ENCODE peak calls at places on chromosomes 12 and 14, in ten cellular contexts. N is fibroblast of lung; D is activated effector memory CD4-positive, alpha-beta T cell treated with anti-CD3 and anti-CD28 coated beads, Interleukin-2, amount 50 U/mL, for 16 hours; V is SW 1271; L is right cardiac atrium; F is upper lobe of right lung; T is AG20443; G is MCF 10A; X is activated T-helper 1 cell treated with Interleukin-2 at 50 U/mL for 16 hours; M is GM03348. H is an unnamed sample.

GRCh38 chr12:93448796-93449195 is 7.0 kb upstream of the UBE2N start:
- DNase-seq in D (peak), G (no peak), F (no peak), M (no peak), V (no peak), L (no peak), T (no peak), N (no peak), X (no peak), H (no peak)

GRCh38 chr12:124465473-124465872 is 101.9 kb downstream of the NCOR2 start:
- DNase-seq in V (no peak), L (no peak), G (no peak), X (no peak), D (no peak), M (no peak), T (no peak), F (no peak), N (no peak), H (no peak)

GRCh38 chr12:121797937-121798801 is 4.7 kb upstream of the RHOF start:
- DNase-seq in D (no peak), L (peak), X (no peak), F (peak), T (no peak), G (peak), M (no peak), V (no peak), N (peak), H (no peak)

GRCh38 chr12:47004634-47005033 is 74.8 kb upstream of the PCED1B start:
- DNase-seq in T (no peak), G (no peak), D (no peak), M (no peak), N (peak), L (peak), V (no peak), F (no peak), X (no peak), H (no peak)

GRCh38 chr12:19095869-19096480 is 33.6 kb upstream of the PLEKHA5 start:
- DNase-seq in T (peak), X (no peak), G (peak), D (no peak), V (no peak), F (no peak), N (peak), M (peak), L (no peak), H (no peak)

GRCh38 chr12:19971396-19971802 is 396.9 kb upstream of the PDE3A start:
- DNase-seq in D (no peak), F (no peak), X (no peak), V (no peak), M (no peak), T (no peak), G (no peak), L (no peak), N (peak), H (no peak)

GRCh38 chr14:89992273-89992672 is 36.5 kb downstream of the TDP1 start:
- DNase-seq in N (no peak), G (no peak), V (no peak), F (no peak), M (no peak), T (no peak), D (no peak), X (no peak), L (no peak), H (no peak)

GRCh38 chr14:81990312-81990761 is 456.7 kb upstream of the SEL1L start:
- DNase-seq in L (no peak), M (peak), G (peak), N (peak), T (peak), V (peak), X (no peak), F (no peak), D (no peak), H (no peak)

GRCh38 chr12:48349471-48349870 is 1.2 kb downstream of the ZNF641 start:
- DNase-seq in F (no peak), G (no peak), V (no peak), N (peak), D (no peak), X (no peak), L (peak), T (peak), M (peak), H (no peak)

GRCh38 chr14:69535230-69535848 is 39.3 kb downstream of the CCDC177 start:
- DNase-seq in N (peak), M (peak), F (no peak), V (peak), D (no peak), X (no peak), T (peak), L (peak), G (peak), H (no peak)

GRCh38 chr12:79415754-79416435 is 274.9 kb downstream of the PAWR start:
- DNase-seq in N (peak), G (no peak), V (no peak), L (no peak), T (no peak), D (no peak), F (no peak), X (no peak), M (no peak), H (no peak)

GRCh38 chr14:22510527-22511110 is 78.4 kb downstream of the DAD1 start:
- DNase-seq in N (peak), G (no peak), X (no peak), T (peak), L (no peak), V (no peak), F (no peak), D (no peak), M (peak), H (no peak)

GRCh38 chr14:100150932-100151587 is 8.4 kb downstream of the DEGS2 start:
- DNase-seq in X (no peak), N (no peak), D (no peak), T (no peak), G (peak), M (no peak), V (no peak), L (no peak), F (no peak), H (no peak)

GRCh38 chr12:93520454-93520853 is 52.0 kb upstream of the SOCS2 start:
- DNase-seq in L (no peak), M (no peak), T (no peak), V (no peak), G (no peak), N (no peak), D (no peak), X (no peak), F (no peak), H (no peak)